ENCODE peak calls at places on chromosomes 13 and 19, in eight cellular contexts. D is Caco-2; H is omental fat pad; M is small intestine; V is iris pigment epithelial cell; K is CD4-positive, alpha-beta T cell; Z is neuronal stem cell; P is neural progenitor cell. A is an unnamed sample.
A peak's percentile ranks its signal among the peaks of the same experiment; 100 is the strongest.

GRCh38 chr13:32174366-32174765 is 140.8 kb downstream of the ZAR1L start:
- DNase-seq in D (no peak), H (no peak), M (no peak), V (no peak), K (no peak), Z (no peak), P (no peak), A (no peak)

GRCh38 chr13:51746802-51747201 is 57.2 kb downstream of the DHRS12 start:
- DNase-seq in D (no peak), H (no peak), M (no peak), V (no peak), K (no peak), Z (no peak), P (no peak), A (no peak)

GRCh38 chr13:45674908-45675307 is 27.2 kb upstream of the CBY2 start:
- DNase-seq in D (no peak), H (no peak), M (no peak), V (peak; percentile 50), K (no peak), Z (peak; percentile 9), P (peak; percentile 75), A (no peak)

GRCh38 chr19:15227261-15227660 is 5.0 kb downstream of the EPHX3 start:
- DNase-seq in D (no peak), H (no peak), M (no peak), V (no peak), K (no peak), Z (no peak), P (no peak), A (no peak)

GRCh38 chr13:19587635-19588300 is 26.4 kb upstream of the TPTE2 start:
- DNase-seq in D (peak; percentile 58), H (no peak), M (peak; percentile 24), V (peak; percentile 72), K (no peak), Z (no peak), P (no peak), A (no peak)

GRCh38 chr13:100039740-100040139 is 49.2 kb upstream of the PCCA start:
- DNase-seq in D (no peak), H (no peak), M (peak; percentile 25), V (peak; percentile 21), K (no peak), Z (no peak), P (no peak), A (no peak)

GRCh38 chr13:22594041-22594440 is 586.7 kb upstream of the SGCG start:
- DNase-seq in D (no peak), H (no peak), M (no peak), V (no peak), K (no peak), Z (no peak), P (no peak), A (no peak)

GRCh38 chr13:33940898-33941297 is 122.9 kb downstream of the RFC3 start:
- DNase-seq in D (no peak), H (no peak), M (no peak), V (no peak), K (no peak), Z (peak; percentile 17), P (peak; percentile 45), A (no peak)

GRCh38 chr13:52159159-52159982 is at the start of gene NEK3:
- DNase-seq in D (peak; percentile 79), H (no peak), M (peak; percentile 67), V (peak; percentile 68), K (peak; percentile 27), Z (peak; percentile 67), P (peak; percentile 84), A (peak; percentile 85)

GRCh38 chr19:33316521-33317284 is 14.4 kb upstream of the CEBPA start:
- DNase-seq in D (peak; percentile 88), H (no peak), M (peak; percentile 91), V (no peak), K (no peak), Z (no peak), P (no peak), A (no peak)

GRCh38 chr19:18220632-18221275 is 5.5 kb downstream of the PDE4C start:
- DNase-seq in D (peak; percentile 69), H (no peak), M (no peak), V (no peak), K (no peak), Z (no peak), P (peak; percentile 78), A (no peak)

GRCh38 chr19:40193587-40193849 is 2.3 kb downstream of the MAP3K10 start:
- DNase-seq in D (no peak), H (no peak), M (no peak), V (peak; percentile 29), K (no peak), Z (no peak), P (no peak), A (no peak)

GRCh38 chr19:1851581-1852293 is 3.5 kb upstream of the REXO1 start:
- DNase-seq in D (no peak), H (no peak), M (no peak), V (no peak), K (peak; percentile 52), Z (no peak), P (no peak), A (peak; percentile 52)

GRCh38 chr13:75705395-75705794 is 69.3 kb downstream of the LMO7 start:
- DNase-seq in D (no peak), H (no peak), M (peak; percentile 74), V (peak; percentile 83), K (no peak), Z (no peak), P (no peak), A (no peak)

GRCh38 chr13:68697551-68697950 is 1410.1 kb upstream of the ATXN8OS start:
- DNase-seq in D (no peak), H (no peak), M (no peak), V (peak; percentile 5), K (no peak), Z (no peak), P (no peak), A (no peak)

GRCh38 chr13:73429691-73430090 is 370.9 kb downstream of the KLF5 start:
- DNase-seq in D (no peak), H (no peak), M (peak; percentile 75), V (peak; percentile 68), K (no peak), Z (no peak), P (no peak), A (no peak)

GRCh38 chr13:113948034-113948742 is 25.7 kb downstream of the C13orf46 start:
- DNase-seq in D (no peak), H (no peak), M (no peak), V (no peak), K (no peak), Z (no peak), P (no peak), A (peak; percentile 67)

GRCh38 chr19:55433292-55433691 is 9.8 kb downstream of the SHISA7 start:
- DNase-seq in D (no peak), H (no peak), M (no peak), V (no peak), K (no peak), Z (no peak), P (no peak), A (no peak)

GRCh38 chr19:31568724-31569123 is 219.5 kb upstream of the TSHZ3 start:
- DNase-seq in D (no peak), H (no peak), M (no peak), V (no peak), K (no peak), Z (no peak), P (no peak), A (no peak)

GRCh38 chr19:18300930-18301717 is 19.7 kb upstream of the JUND start:
- DNase-seq in D (peak; percentile 65), H (no peak), M (peak; percentile 74), V (peak; percentile 59), K (no peak), Z (no peak), P (no peak), A (no peak)

GRCh38 chr19:13797058-13797440 is 1.8 kb downstream of the ZSWIM4 start:
- DNase-seq in D (no peak), H (no peak), M (no peak), V (no peak), K (no peak), Z (no peak), P (no peak), A (no peak)

GRCh38 chr19:35714601-35715354 is 3.0 kb upstream of the KMT2B start:
- DNase-seq in D (no peak), H (no peak), M (no peak), V (no peak), K (no peak), Z (no peak), P (peak; percentile 42), A (peak; percentile 42)

A was measured in Right ventricle myocardium inferior.